ENCODE peak calls at places on chromosomes 6 and 20, in four cellular contexts. One of them, this sample, is unnamed.

GRCh38 chr6:43283905-43284304 is 14.2 kb upstream of the SLC22A7 start:
- DNase-seq in EH: no peak
- DNase-seq in activated CD4-positive, CD25-positive, alpha-beta regulatory T cell: no peak
- DNase-seq in T-helper 2 cell: no peak
- DNase-seq in this sample: no peak

GRCh38 chr6:45049188-45049843 is 278.8 kb upstream of the RUNX2 start:
- DNase-seq in T-helper 2 cell: no peak
- DNase-seq in EH: peak
- DNase-seq in activated CD4-positive, CD25-positive, alpha-beta regulatory T cell: no peak
- DNase-seq in this sample: no peak

GRCh38 chr6:97958143-97958542 is 675.1 kb upstream of the MMS22L start:
- DNase-seq in activated CD4-positive, CD25-positive, alpha-beta regulatory T cell: no peak
- DNase-seq in T-helper 2 cell: no peak
- DNase-seq in EH: no peak
- DNase-seq in this sample: peak

GRCh38 chr6:32685603-32686002 is 19.1 kb upstream of the HLA-DQB1 start:
- DNase-seq in T-helper 2 cell: peak
- DNase-seq in EH: peak
- DNase-seq in activated CD4-positive, CD25-positive, alpha-beta regulatory T cell: no peak
- DNase-seq in this sample: no peak

GRCh38 chr6:14927398-14927797 is 318.5 kb upstream of the JARID2 start:
- DNase-seq in activated CD4-positive, CD25-positive, alpha-beta regulatory T cell: no peak
- DNase-seq in EH: no peak
- DNase-seq in T-helper 2 cell: no peak
- DNase-seq in this sample: no peak

GRCh38 chr20:31576751-31577150 is 28.3 kb upstream of the ID1 start:
- DNase-seq in EH: no peak
- DNase-seq in activated CD4-positive, CD25-positive, alpha-beta regulatory T cell: no peak
- DNase-seq in T-helper 2 cell: no peak
- DNase-seq in this sample: no peak

GRCh38 chr20:64222273-64222672 is 33.3 kb upstream of the PCMTD2 start:
- DNase-seq in T-helper 2 cell: no peak
- DNase-seq in EH: peak
- DNase-seq in activated CD4-positive, CD25-positive, alpha-beta regulatory T cell: no peak
- DNase-seq in this sample: no peak

GRCh38 chr6:165925474-165926156 is 242.0 kb downstream of the TBXT start:
- DNase-seq in T-helper 2 cell: no peak
- DNase-seq in activated CD4-positive, CD25-positive, alpha-beta regulatory T cell: no peak
- DNase-seq in EH: no peak
- DNase-seq in this sample: no peak

GRCh38 chr20:6094038-6094437 is 28.8 kb downstream of the FERMT1 start:
- DNase-seq in activated CD4-positive, CD25-positive, alpha-beta regulatory T cell: no peak
- DNase-seq in EH: no peak
- DNase-seq in T-helper 2 cell: no peak
- DNase-seq in this sample: no peak

GRCh38 chr6:146741609-146742008 is 142.8 kb downstream of the ADGB start:
- DNase-seq in EH: peak
- DNase-seq in activated CD4-positive, CD25-positive, alpha-beta regulatory T cell: no peak
- DNase-seq in T-helper 2 cell: no peak
- DNase-seq in this sample: no peak

GRCh38 chr6:151430886-151431285 is 21.0 kb downstream of the RMND1 start:
- DNase-seq in T-helper 2 cell: no peak
- DNase-seq in activated CD4-positive, CD25-positive, alpha-beta regulatory T cell: no peak
- DNase-seq in EH: no peak
- DNase-seq in this sample: no peak

GRCh38 chr6:169849396-169849795 is 98.0 kb downstream of the ERMARD start:
- DNase-seq in activated CD4-positive, CD25-positive, alpha-beta regulatory T cell: no peak
- DNase-seq in T-helper 2 cell: no peak
- DNase-seq in EH: no peak
- DNase-seq in this sample: no peak

GRCh38 chr6:159853735-159854134 is 37.1 kb upstream of the MAS1 start:
- DNase-seq in activated CD4-positive, CD25-positive, alpha-beta regulatory T cell: no peak
- DNase-seq in T-helper 2 cell: no peak
- DNase-seq in EH: no peak
- DNase-seq in this sample: no peak

GRCh38 chr6:132964101-132964867 is 149.9 kb downstream of the RPS12 start:
- DNase-seq in activated CD4-positive, CD25-positive, alpha-beta regulatory T cell: no peak
- DNase-seq in EH: peak
- DNase-seq in T-helper 2 cell: no peak
- DNase-seq in this sample: no peak

GRCh38 chr6:62612526-62612925 is 326.5 kb upstream of the KHDRBS2 start:
- DNase-seq in activated CD4-positive, CD25-positive, alpha-beta regulatory T cell: no peak
- DNase-seq in EH: no peak
- DNase-seq in T-helper 2 cell: no peak
- DNase-seq in this sample: no peak

GRCh38 chr6:11318835-11319813 is 86.7 kb upstream of the NEDD9 start:
- DNase-seq in activated CD4-positive, CD25-positive, alpha-beta regulatory T cell: no peak
- DNase-seq in EH: peak
- DNase-seq in T-helper 2 cell: no peak
- DNase-seq in this sample: no peak

GRCh38 chr6:106300944-106301343 is 24.6 kb downstream of the ATG5 start:
- DNase-seq in EH: peak
- DNase-seq in activated CD4-positive, CD25-positive, alpha-beta regulatory T cell: no peak
- DNase-seq in T-helper 2 cell: peak
- DNase-seq in this sample: no peak

GRCh38 chr6:85675030-85675819 is 32.5 kb upstream of the SYNCRIP start:
- DNase-seq in EH: peak
- DNase-seq in T-helper 2 cell: no peak
- DNase-seq in activated CD4-positive, CD25-positive, alpha-beta regulatory T cell: no peak
- DNase-seq in this sample: no peak

GRCh38 chr6:3615391-3616380 is 135.8 kb downstream of the PXDC1 start:
- DNase-seq in T-helper 2 cell: no peak
- DNase-seq in activated CD4-positive, CD25-positive, alpha-beta regulatory T cell: no peak
- DNase-seq in EH: no peak
- DNase-seq in this sample: no peak

GRCh38 chr6:126513198-126513597 is 173.3 kb downstream of the CENPW start:
- DNase-seq in activated CD4-positive, CD25-positive, alpha-beta regulatory T cell: no peak
- DNase-seq in EH: no peak
- DNase-seq in T-helper 2 cell: no peak
- DNase-seq in this sample: no peak

GRCh38 chr6:158863646-158864045 is 44.5 kb upstream of the EZR start:
- DNase-seq in T-helper 2 cell: no peak
- DNase-seq in EH: peak
- DNase-seq in activated CD4-positive, CD25-positive, alpha-beta regulatory T cell: no peak
- DNase-seq in this sample: no peak

GRCh38 chr20:2750343-2751251 is 49.8 kb downstream of the CPXM1 start:
- DNase-seq in activated CD4-positive, CD25-positive, alpha-beta regulatory T cell: no peak
- DNase-seq in EH: peak
- DNase-seq in T-helper 2 cell: no peak
- DNase-seq in this sample: peak

GRCh38 chr6:25219581-25220249 is 59.5 kb upstream of the CARMIL1 start:
- DNase-seq in T-helper 2 cell: no peak
- DNase-seq in EH: peak
- DNase-seq in activated CD4-positive, CD25-positive, alpha-beta regulatory T cell: no peak
- DNase-seq in this sample: no peak

GRCh38 chr20:41370176-41370575 is 3.6 kb upstream of the EMILIN3 start:
- DNase-seq in EH: no peak
- DNase-seq in activated CD4-positive, CD25-positive, alpha-beta regulatory T cell: no peak
- DNase-seq in T-helper 2 cell: no peak
- DNase-seq in this sample: no peak

GRCh38 chr20:24470031-24470781 is 777 bp downstream of the SYNDIG1 start:
- DNase-seq in EH: no peak
- DNase-seq in activated CD4-positive, CD25-positive, alpha-beta regulatory T cell: no peak
- DNase-seq in T-helper 2 cell: no peak
- DNase-seq in this sample: no peak

GRCh38 chr6:167811040-167811439 is 15.7 kb upstream of the AFDN start:
- DNase-seq in T-helper 2 cell: no peak
- DNase-seq in activated CD4-positive, CD25-positive, alpha-beta regulatory T cell: no peak
- DNase-seq in EH: no peak
- DNase-seq in this sample: no peak

GRCh38 chr6:54718541-54719023 is 128.0 kb upstream of the FAM83B start:
- DNase-seq in EH: no peak
- DNase-seq in T-helper 2 cell: no peak
- DNase-seq in activated CD4-positive, CD25-positive, alpha-beta regulatory T cell: no peak
- DNase-seq in this sample: no peak

GRCh38 chr6:154821099-154821498 is 87.9 kb downstream of the SCAF8 start:
- DNase-seq in EH: no peak
- DNase-seq in activated CD4-positive, CD25-positive, alpha-beta regulatory T cell: no peak
- DNase-seq in T-helper 2 cell: no peak
- DNase-seq in this sample: no peak

GRCh38 chr6:13177617-13178506 is 150.5 kb downstream of the TBC1D7 start:
- DNase-seq in T-helper 2 cell: no peak
- DNase-seq in activated CD4-positive, CD25-positive, alpha-beta regulatory T cell: no peak
- DNase-seq in EH: no peak
- DNase-seq in this sample: no peak

GRCh38 chr6:16345449-16346330 is 107.3 kb downstream of the GMPR start:
- DNase-seq in EH: peak
- DNase-seq in activated CD4-positive, CD25-positive, alpha-beta regulatory T cell: no peak
- DNase-seq in T-helper 2 cell: no peak
- DNase-seq in this sample: no peak

GRCh38 chr6:32816746-32817204 is at the start of gene HLA-DOB:
- DNase-seq in EH: peak
- DNase-seq in T-helper 2 cell: no peak
- DNase-seq in activated CD4-positive, CD25-positive, alpha-beta regulatory T cell: no peak
- DNase-seq in this sample: no peak

GRCh38 chr20:58072695-58073671 is 155.5 kb downstream of the ANKRD60 start:
- DNase-seq in T-helper 2 cell: no peak
- DNase-seq in EH: no peak
- DNase-seq in activated CD4-positive, CD25-positive, alpha-beta regulatory T cell: no peak
- DNase-seq in this sample: no peak

GRCh38 chr6:223763-224162 is 68.5 kb upstream of the DUSP22 start:
- DNase-seq in activated CD4-positive, CD25-positive, alpha-beta regulatory T cell: no peak
- DNase-seq in T-helper 2 cell: no peak
- DNase-seq in EH: no peak
- DNase-seq in this sample: no peak

GRCh38 chr6:30781697-30782424 is 37.5 kb upstream of the IER3 start:
- DNase-seq in T-helper 2 cell: no peak
- DNase-seq in activated CD4-positive, CD25-positive, alpha-beta regulatory T cell: no peak
- DNase-seq in EH: peak
- DNase-seq in this sample: peak

This sample was measured in lower lobe of right lung.